ENCODE peak calls at places on chromosomes 6 and 20, in six cellular contexts. G, M, P, Y, C and T are unnamed samples. For H3K9me3, the result is how much of the 10 kb centered on the place peaks cover.

GRCh38 chr6:52910091-52910490 is 593 bp upstream of the GSTA3 start:
- DNase-seq in G (peak), M (no peak), Y (no peak), P (no peak), C (no peak), T (no peak)

GRCh38 chr6:158040051-158040803 is 58.6 kb downstream of the SYNJ2 start:
- DNase-seq in Y (no peak), C (peak), M (peak), P (no peak), G (peak), T (no peak)

GRCh38 chr6:12769556-12770255 is 53.1 kb downstream of the PHACTR1 start:
- DNase-seq in G (no peak), M (no peak), P (no peak), C (no peak), Y (no peak), T (no peak)

GRCh38 chr6:36204068-36204753 is 7.7 kb downstream of the BRPF3 start:
- DNase-seq in Y (peak), C (no peak), P (no peak), M (no peak), G (no peak), T (no peak)

GRCh38 chr20:24027229-24027628 is 38.6 kb upstream of the GGTLC1 start:
- DNase-seq in P (no peak), C (no peak), M (no peak), Y (peak), G (peak), T (peak)

GRCh38 chr20:54526801-54527200 is 51.4 kb downstream of the DOK5 start:
- DNase-seq in Y (no peak), M (no peak), G (no peak), C (no peak), P (no peak), T (no peak)

GRCh38 chr6:2196079-2196679 is 49.2 kb downstream of the GMDS start:
- DNase-seq in Y (no peak), C (peak), M (peak), P (no peak), G (peak), T (no peak)

GRCh38 chr6:142518126-142518525 is 216.3 kb downstream of the ADGRG6 start:
- DNase-seq in Y (no peak), M (no peak), G (no peak), P (no peak), C (peak), T (no peak)

GRCh38 chr6:111220383-111221031 is 133.2 kb downstream of the SLC16A10 start:
- DNase-seq in P (no peak), M (no peak), Y (no peak), C (no peak), G (no peak), T (no peak)

GRCh38 chr6:83051386-83052172 is 14.1 kb downstream of the UBE3D start:
- DNase-seq in G (no peak), Y (no peak), M (no peak), C (no peak), P (no peak), T (no peak)

GRCh38 chr6:150924808-150925654 is 59.5 kb downstream of the MTHFD1L start:
- DNase-seq in M (peak), G (no peak), P (peak), C (no peak), Y (no peak), T (no peak)

GRCh38 chr6:25942561-25943147 is 12.2 kb upstream of the SLC17A2 start:
- DNase-seq in C (peak), M (peak), P (no peak), Y (no peak), G (no peak), T (no peak)

GRCh38 chr20:50425076-50425475 is 85.1 kb upstream of the PTPN1 start:
- DNase-seq in P (no peak), M (no peak), Y (no peak), C (peak), G (no peak), T (no peak)

GRCh38 chr6:20319520-20320357 is 81.9 kb upstream of the E2F3 start:
- DNase-seq in P (no peak), G (peak), M (no peak), C (no peak), Y (peak), T (peak)

GRCh38 chr6:2900221-2900807 is 2.8 kb downstream of the SERPINB9 start:
- DNase-seq in M (no peak), Y (no peak), G (no peak), P (no peak), C (no peak), T (no peak)

GRCh38 chr20:49166534-49167449 is 21.3 kb downstream of the STAU1 start:
- DNase-seq in C (no peak), M (no peak), P (no peak), Y (no peak), G (no peak), T (no peak)

GRCh38 chr6:96505363-96505762 is 16.2 kb upstream of the UFL1 start:
- DNase-seq in G (no peak), Y (no peak), C (no peak), M (no peak), P (no peak), T (no peak)

GRCh38 chr20:53914091-53914860 is 156.1 kb downstream of the BCAS1 start:
- DNase-seq in C (no peak), M (peak), Y (no peak), P (no peak), G (no peak), T (no peak)

GRCh38 chr6:99522531-99522930 is 7.3 kb upstream of the USP45 start:
- DNase-seq in C (no peak), Y (no peak), G (peak), M (peak), P (no peak), T (no peak)

GRCh38 chr6:52788478-52788877 is 15.1 kb downstream of the GSTA1 start:
- DNase-seq in G (no peak), Y (no peak), P (no peak), C (no peak), M (peak), T (no peak)

DNA sequence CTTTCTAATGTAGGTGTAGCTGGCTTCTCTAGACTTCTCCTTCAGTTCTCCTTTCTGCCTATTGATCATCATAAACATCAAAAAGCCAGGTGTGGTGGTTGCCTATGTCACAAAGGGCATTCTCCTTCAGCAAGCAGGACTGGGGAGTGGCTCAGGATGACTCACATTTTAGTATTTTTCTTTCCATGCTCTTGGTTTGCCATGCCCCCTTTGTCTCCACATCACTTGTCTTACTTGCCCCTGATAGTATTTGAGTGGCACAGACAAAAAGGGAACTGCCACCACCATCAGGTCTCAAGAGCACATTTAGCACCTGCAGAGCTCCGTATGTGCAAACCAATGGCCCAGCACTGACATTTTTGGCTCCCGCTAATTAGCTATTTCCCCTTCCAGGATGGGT is 698.8 kb downstream of the DHX35 start:
- DNase-seq in G (no peak), C (no peak), Y (no peak), M (no peak), P (no peak), T (no peak)
- TF ChIP-seq CTCF in G (no peak), C (no peak), Y (no peak), M (no peak), P (no peak), T (no peak)

DNA sequence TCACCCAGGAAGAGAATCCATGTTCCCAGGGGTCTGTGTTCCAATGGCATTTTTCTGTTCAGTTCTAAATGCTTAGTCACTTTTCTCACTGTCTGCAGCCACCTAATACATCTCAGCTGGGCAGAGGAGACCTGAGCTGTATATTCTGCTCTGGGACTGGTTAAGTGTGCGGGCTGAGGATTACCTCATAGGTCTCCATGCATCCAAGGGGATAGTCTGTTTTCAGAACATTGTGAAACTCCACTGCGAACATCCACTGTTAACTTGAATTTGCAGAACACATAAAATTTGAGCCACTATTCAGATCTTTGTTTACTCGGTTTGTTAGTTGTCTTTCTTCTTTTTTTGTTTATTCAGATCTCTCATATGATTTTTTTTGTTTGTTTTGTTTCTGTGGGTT is 947.1 kb downstream of the TFAP2A start:
- DNase-seq in M (peak), C (no peak), P (no peak), G (no peak), Y (no peak), T (no peak)
- H3K27ac ChIP-seq in M (no peak), C (peak), P (no peak), G (no peak), Y (no peak), T (no peak)

DNA sequence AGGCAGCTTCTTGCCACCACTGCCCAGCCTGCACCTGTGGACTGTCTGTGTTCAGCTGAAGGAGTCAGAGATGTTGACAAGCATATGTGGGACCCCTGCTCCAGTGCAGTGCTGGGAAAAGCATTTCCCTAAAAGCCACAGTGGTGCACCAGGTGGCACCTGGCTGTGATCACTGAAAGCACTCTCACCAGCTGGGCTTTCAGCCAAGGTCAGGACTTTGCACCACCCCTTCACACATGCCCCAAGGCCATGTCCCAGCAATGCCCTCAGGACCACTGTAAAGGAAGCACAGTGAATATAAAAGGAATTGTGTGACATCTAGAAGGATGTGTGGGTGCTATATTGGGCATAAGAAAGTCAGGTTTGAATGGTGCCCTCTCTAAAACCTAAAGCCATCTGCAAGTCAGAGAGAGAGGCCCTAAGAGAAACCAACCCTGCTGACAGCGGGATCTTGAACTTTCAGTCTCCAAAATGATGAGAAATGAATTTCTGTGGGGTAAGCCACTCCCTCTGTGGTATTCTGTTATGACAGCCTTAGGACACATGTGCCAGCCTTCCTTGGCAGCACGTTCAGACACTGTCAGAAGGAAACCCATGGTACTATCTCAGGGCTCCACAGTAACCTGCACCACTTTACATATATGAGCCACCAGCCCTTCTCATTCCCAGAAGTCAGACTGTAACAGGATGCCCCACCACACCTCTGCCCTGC is 30.7 kb downstream of the CBLN4 start:
- DNase-seq in P (no peak), G (no peak), Y (no peak), M (no peak), C (no peak), T (no peak)
- H3K9me3 ChIP-seq in P (under half), G (under half), Y (under half), M (under half), C (under half), T (under half)

GRCh38 chr6:108114861-108115597 is 40.5 kb upstream of the OSTM1 start:
- DNase-seq in G (peak), P (peak), Y (no peak), M (peak), C (peak), T (peak)
- TF ChIP-seq CTCF in G (no peak), P (no peak), Y (no peak), M (no peak), C (peak), T (no peak)

GRCh38 chr20:37537505-37537904 is 9.8 kb upstream of the BLCAP start:
- DNase-seq in P (no peak), M (no peak), C (no peak), Y (no peak), G (no peak), T (no peak)

GRCh38 chr20:37539956-37540455 is 12.3 kb upstream of the BLCAP start:
- DNase-seq in Y (no peak), M (no peak), C (no peak), G (no peak), P (no peak), T (no peak)

GRCh38 chr20:37535443-37536132 is 7.9 kb upstream of the BLCAP start:
- DNase-seq in C (no peak), G (no peak), Y (no peak), P (no peak), M (no peak), T (no peak)

GRCh38 chr20:37539424-37539823 is 11.7 kb upstream of the BLCAP start:
- DNase-seq in M (no peak), G (no peak), Y (no peak), C (no peak), P (no peak), T (no peak)

GRCh38 chr20:37538003-37538402 is 10.3 kb upstream of the BLCAP start:
- DNase-seq in G (peak), C (no peak), Y (no peak), P (no peak), M (peak), T (no peak)
- H3K27ac ChIP-seq in G (no peak), C (no peak), Y (no peak), P (no peak), M (no peak), T (no peak)

GRCh38 chr6:61622601-61623000 is 663.4 kb downstream of the KHDRBS2 start:
- DNase-seq in Y (no peak), M (no peak), G (no peak), C (no peak), P (no peak), T (no peak)
- H3K9me3 ChIP-seq in Y (under half), M (under half), G (under half), C (under half), P (under half), T (under half)

GRCh38 chr6:167045828-167046580 is 46.8 kb downstream of the CEP43 start:
- DNase-seq in P (no peak), Y (no peak), M (no peak), G (no peak), C (no peak), T (no peak)
- TF ChIP-seq CTCF in P (no peak), Y (no peak), M (no peak), G (no peak), C (no peak), T (peak)

DNA sequence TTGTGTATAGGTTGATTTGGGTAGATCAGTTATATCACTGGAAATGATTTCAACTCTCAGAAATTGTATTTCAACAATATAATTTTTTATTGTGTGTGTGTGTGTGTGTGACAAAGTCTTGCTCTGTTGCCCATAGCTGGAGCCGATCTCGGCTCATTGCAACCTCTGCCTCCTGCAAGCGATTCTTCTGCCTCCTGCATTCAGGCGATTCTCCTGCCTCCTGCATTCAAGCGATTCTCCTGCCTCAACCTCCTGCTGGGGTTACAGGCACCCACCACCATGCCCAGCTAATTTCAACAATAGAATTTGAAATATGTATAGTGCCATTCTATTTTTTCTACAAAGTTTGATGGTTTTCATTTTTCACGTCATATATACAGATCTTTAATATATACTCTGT is 24.1 kb downstream of the AFDN start:
- DNase-seq in Y (no peak), C (no peak), G (no peak), P (no peak), M (no peak), T (no peak)
- H3K27ac ChIP-seq in Y (no peak), C (no peak), G (no peak), P (no peak), M (no peak), T (peak)